ENCODE peak calls at places on chromosomes 5 and 9, in seven cellular contexts. O is upper lobe of right lung, I is gastrocnemius medialis, T is neural progenitor cell, M is spleen, K is lower lobe of right lung, G is uterus. V is an unnamed sample.
A peak's percentile ranks its signal among the peaks of the same experiment; 100 is the strongest.

GRCh38 chr9:27183701-27184100 is 74.7 kb downstream of the TEK start:
- DNase-seq in O (no peak), I (no peak), T (no peak), M (no peak), K (no peak), G (no peak), V (no peak)

GRCh38 chr9:86098793-86099694 is at the start of gene GOLM1:
- DNase-seq in O (peak; percentile 80), I (no peak), T (peak; percentile 89), M (peak; percentile 82), K (peak; percentile 69), G (peak; percentile 29), V (no peak)

GRCh38 chr5:139635606-139636206 is 12.4 kb upstream of the CXXC5 start:
- DNase-seq in O (peak; percentile 89), I (peak; percentile 83), T (peak; percentile 67), M (peak; percentile 91), K (peak; percentile 89), G (peak; percentile 71), V (no peak)

GRCh38 chr9:115978739-115979138 is 174.9 kb upstream of the PAPPA start:
- DNase-seq in O (no peak), I (no peak), T (no peak), M (no peak), K (no peak), G (no peak), V (no peak)

GRCh38 chr5:10140195-10140973 is 109.3 kb downstream of the ATPSCKMT start:
- DNase-seq in O (no peak), I (no peak), T (peak; percentile 58), M (no peak), K (no peak), G (no peak), V (no peak)

GRCh38 chr9:133344071-133344470 is 3.9 kb downstream of the MED22 start:
- DNase-seq in O (no peak), I (no peak), T (no peak), M (no peak), K (peak; percentile 31), G (no peak), V (no peak)

GRCh38 chr5:63961125-63961597 is 1.1 kb downstream of the HTR1A start:
- DNase-seq in O (no peak), I (no peak), T (no peak), M (peak; percentile 71), K (peak; percentile 44), G (no peak), V (no peak)

GRCh38 chr5:1985781-1986180 is 103.1 kb upstream of the IRX4 start:
- DNase-seq in O (no peak), I (no peak), T (no peak), M (no peak), K (no peak), G (no peak), V (no peak)

GRCh38 chr9:107705521-107705920 is 216.0 kb upstream of the KLF4 start:
- DNase-seq in O (no peak), I (no peak), T (no peak), M (no peak), K (no peak), G (no peak), V (no peak)

GRCh38 chr5:1009359-1010180 is 968 bp downstream of the NKD2 start:
- DNase-seq in O (peak; percentile 48), I (peak; percentile 5), T (peak; percentile 37), M (peak; percentile 70), K (peak; percentile 30), G (peak; percentile 6), V (peak; percentile 48)

GRCh38 chr9:133461975-133462374 is 2.2 kb downstream of the CACFD1 start:
- DNase-seq in O (no peak), I (no peak), T (no peak), M (no peak), K (no peak), G (no peak), V (no peak)

GRCh38 chr9:17519761-17520160 is 59.1 kb upstream of the SH3GL2 start:
- DNase-seq in O (no peak), I (no peak), T (no peak), M (no peak), K (no peak), G (no peak), V (no peak)

GRCh38 chr5:3116366-3116765 is 364.9 kb upstream of the IRX2 start:
- DNase-seq in O (peak; percentile 34), I (no peak), T (no peak), M (peak; percentile 60), K (no peak), G (no peak), V (no peak)

GRCh38 chr5:55551298-55551846 is 16.6 kb upstream of the PLPP1 start:
- DNase-seq in O (no peak), I (no peak), T (no peak), M (no peak), K (no peak), G (no peak), V (no peak)

GRCh38 chr9:2610985-2611384 is 10.6 kb upstream of the VLDLR start:
- DNase-seq in O (no peak), I (no peak), T (no peak), M (no peak), K (no peak), G (no peak), V (no peak)

GRCh38 chr5:151023047-151023615 is 2.7 kb downstream of the GPX3 start:
- DNase-seq in O (no peak), I (peak; percentile 97), T (no peak), M (no peak), K (peak; percentile 55), G (peak; percentile 77), V (peak; percentile 91)

GRCh38 chr5:53448851-53449250 is 31.6 kb upstream of the FST start:
- DNase-seq in O (no peak), I (no peak), T (no peak), M (no peak), K (no peak), G (no peak), V (no peak)

GRCh38 chr9:129938291-129938979 is 103.2 kb downstream of the USP20 start:
- DNase-seq in O (no peak), I (no peak), T (no peak), M (no peak), K (no peak), G (no peak), V (no peak)

GRCh38 chr5:15789661-15790060 is 289.7 kb downstream of the FBXL7 start:
- DNase-seq in O (no peak), I (no peak), T (no peak), M (no peak), K (no peak), G (peak; percentile 22), V (no peak)

GRCh38 chr9:8857330-8858249 is 1058.0 kb upstream of the DMAC1 start:
- DNase-seq in O (peak; percentile 71), I (peak; percentile 37), T (peak; percentile 89), M (peak; percentile 76), K (peak; percentile 61), G (peak; percentile 57), V (peak; percentile 78)

DNA sequence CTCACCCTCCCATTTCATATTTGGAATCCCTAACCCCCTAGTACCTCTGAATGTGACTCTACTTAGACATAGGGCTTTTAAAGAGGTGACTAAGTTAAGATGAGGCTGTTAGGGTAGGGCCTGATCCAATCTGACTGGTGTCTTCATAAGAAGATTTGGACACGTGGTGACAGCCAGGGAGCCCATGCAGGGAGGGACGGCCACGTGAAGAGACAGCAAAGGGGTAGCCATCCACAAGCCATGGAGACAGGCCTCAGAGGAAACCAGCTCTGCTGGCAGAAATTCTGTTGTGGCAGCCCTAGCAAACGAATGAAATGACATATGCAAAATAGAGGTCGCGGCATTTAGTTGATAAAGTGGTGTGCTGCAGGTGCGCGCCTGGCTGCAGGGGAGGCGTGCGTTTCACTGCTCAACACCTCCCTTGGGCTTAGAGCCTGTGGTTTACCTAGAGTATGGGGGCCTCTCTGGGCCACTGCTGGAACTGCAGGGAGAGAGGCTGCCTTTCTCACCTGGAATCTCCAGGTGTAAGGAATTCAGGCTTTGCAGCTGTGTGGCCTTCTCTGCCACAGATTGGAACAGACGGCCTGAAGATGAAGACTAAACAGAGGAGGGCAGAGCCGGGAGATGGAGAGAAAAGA is 7.1 kb upstream of the AFAP1L1 start:
- DNase-seq in O (no peak), I (no peak), T (peak; percentile 67), M (no peak), K (no peak), G (no peak), V (no peak)
- TF ChIP-seq CTCF in O (peak; percentile 50), I (no peak), T (peak; percentile 75), M (peak; percentile 36), K (peak; percentile 49), G (no peak), V (no peak)

GRCh38 chr5:143121135-143121474 is 282.4 kb downstream of the NR3C1 start:
- DNase-seq in O (no peak), I (no peak), T (no peak), M (no peak), K (no peak), G (no peak), V (no peak)
- H3K4me1 ChIP-seq in O (peaks cover 9% of the 10 kb centered on the region), I (peaks cover 20% of the 10 kb centered on the region), T (peaks cover 9% of the 10 kb centered on the region), M (peaks cover 14% of the 10 kb centered on the region), K (peaks cover 10% of the 10 kb centered on the region), G (no peaks in the 10 kb centered on the region), V (peaks cover 2% of the 10 kb centered on the region)

DNA sequence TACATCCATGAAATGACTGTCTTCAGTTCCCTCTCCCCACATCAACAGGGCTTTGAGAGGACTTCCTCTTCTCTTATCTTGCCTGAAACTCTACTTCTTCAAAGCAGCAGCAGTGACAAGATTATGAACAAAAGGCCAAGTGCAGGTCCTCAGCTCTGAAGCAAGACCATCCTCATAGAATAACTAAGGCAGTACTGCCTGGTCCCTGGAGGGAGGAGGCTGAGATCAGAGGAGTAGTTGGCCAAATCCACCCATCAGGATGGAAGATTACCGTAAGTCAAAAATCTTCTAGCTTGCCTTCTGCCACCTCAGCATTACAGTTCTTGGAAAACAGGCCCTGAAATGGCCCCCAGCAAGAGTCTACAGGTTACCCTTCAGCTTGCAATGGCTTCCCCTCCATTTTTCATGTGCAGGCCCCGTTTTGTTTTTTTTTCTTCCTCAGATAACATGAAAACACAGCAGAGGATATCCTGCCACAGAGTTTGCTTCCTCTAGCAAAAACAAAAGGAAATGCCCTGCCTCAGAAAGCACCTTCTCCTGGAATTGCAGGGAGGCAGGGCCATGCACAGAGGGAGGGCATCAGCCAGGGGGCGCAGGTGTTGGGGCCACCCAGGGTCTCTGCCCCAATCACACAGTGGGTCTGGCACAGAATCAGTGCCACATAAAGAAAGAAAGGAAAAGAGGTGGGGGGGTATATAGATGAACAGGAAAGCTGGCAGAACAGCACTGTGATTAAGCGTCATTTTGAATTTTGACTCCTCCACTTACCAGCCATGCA is 40.0 kb downstream of the KLHL3 start:
- DNase-seq in O (no peak), I (no peak), T (no peak), M (no peak), K (no peak), G (peak; percentile 17), V (no peak)
- TF ChIP-seq CTCF in O (peak; percentile 32), I (no peak), T (peak; percentile 4), M (peak; percentile 45), K (peak; percentile 31), G (no peak), V (no peak)

DNA sequence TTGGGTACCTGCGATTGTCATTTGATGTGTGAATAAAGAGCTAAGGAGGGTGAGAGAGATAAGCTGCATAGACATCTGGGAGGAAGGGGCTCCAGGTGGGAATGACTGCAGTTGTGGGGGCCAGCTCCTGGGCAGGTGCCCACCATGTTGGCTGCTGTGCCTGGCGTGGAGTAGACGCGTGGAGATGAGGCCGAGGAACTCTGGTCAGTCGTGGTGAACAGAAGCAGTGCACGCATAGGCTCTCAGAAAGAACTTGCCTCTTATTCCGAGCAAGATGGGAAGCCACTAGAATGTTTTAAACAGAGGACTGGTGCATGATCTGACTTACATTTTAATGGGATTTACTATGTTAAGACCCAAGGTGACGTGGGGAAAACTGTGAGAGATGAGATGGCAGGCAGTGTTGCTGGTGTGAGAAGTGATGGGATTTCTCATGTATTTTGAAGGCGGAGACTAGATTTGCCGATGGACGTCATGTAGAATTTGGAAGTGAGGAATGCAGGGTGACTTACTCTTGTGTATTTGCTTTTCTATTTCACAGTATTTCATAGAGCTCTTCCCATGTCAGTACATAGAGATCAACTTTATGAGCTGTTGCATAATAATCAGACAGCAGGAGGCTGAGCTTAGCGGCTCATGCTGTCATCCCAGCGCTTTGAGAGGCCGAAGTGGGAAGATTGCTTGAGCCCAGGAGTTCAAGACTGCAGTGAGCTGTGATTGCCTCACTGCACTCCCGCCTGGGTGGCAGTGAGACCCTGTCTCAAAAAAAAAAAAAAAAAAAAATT is 71.1 kb downstream of the EHMT1 start:
- DNase-seq in O (no peak), I (no peak), T (no peak), M (no peak), K (no peak), G (peak; percentile 51), V (no peak)
- H3K4me1 ChIP-seq in O (peaks cover 47% of the 10 kb centered on the region), I (peaks cover 30% of the 10 kb centered on the region), T (peaks cover 14% of the 10 kb centered on the region), M (peaks cover 64% of the 10 kb centered on the region), K (peaks cover 64% of the 10 kb centered on the region), G (peaks cover under 1% of the 10 kb centered on the region), V (peaks cover 10% of the 10 kb centered on the region)

V was measured in ascending aorta.